ENCODE peak calls at places on chromosomes 11 and 22, in four cellular contexts. V is HepG2, D is GM12878, O is K562. K is an unnamed sample.

GRCh38 chr22:41417622-41418390 is 28.8 kb downstream of the TOB2 start:
- DNase-seq in O (no peak), V (no peak), D (no peak), K (no peak)

GRCh38 chr11:76293189-76293631 is 86.9 kb upstream of the WNT11 start:
- DNase-seq in V (no peak), O (no peak), D (peak; percentile 71), K (no peak)

GRCh38 chr11:68009391-68010000 is 631 bp upstream of the ALDH3B1 start:
- DNase-seq in D (no peak), O (peak; percentile 72), V (no peak), K (no peak)

GRCh38 chr22:17159504-17159951 is 451 bp upstream of the HDHD5 start:
- DNase-seq in V (no peak), D (no peak), O (no peak), K (peak; percentile 42)

GRCh38 chr22:50250555-50251471 is at the start of gene HDAC10:
- DNase-seq in V (peak; percentile 56), D (peak; percentile 40), O (peak; percentile 88), K (peak; percentile 75)

GRCh38 chr22:31612891-31613285 is 49.1 kb downstream of the PISD start:
- DNase-seq in O (no peak), D (no peak), V (no peak), K (no peak)

GRCh38 chr11:73047773-73048371 is 94.2 kb downstream of the FCHSD2 start:
- DNase-seq in O (no peak), V (no peak), D (peak; percentile 88), K (no peak)

GRCh38 chr11:75639752-75640151 is 29.1 kb downstream of the MAP6 start:
- DNase-seq in O (peak; percentile 27), V (no peak), D (peak; percentile 17), K (no peak)

GRCh38 chr11:47127213-47127612 is 49.5 kb downstream of the ARFGAP2 start:
- DNase-seq in D (no peak), V (no peak), O (no peak), K (no peak)

GRCh38 chr11:25838918-25839611 is 492.9 kb upstream of the ANO3 start:
- DNase-seq in D (no peak), V (no peak), O (no peak), K (peak; percentile 9)

DNA sequence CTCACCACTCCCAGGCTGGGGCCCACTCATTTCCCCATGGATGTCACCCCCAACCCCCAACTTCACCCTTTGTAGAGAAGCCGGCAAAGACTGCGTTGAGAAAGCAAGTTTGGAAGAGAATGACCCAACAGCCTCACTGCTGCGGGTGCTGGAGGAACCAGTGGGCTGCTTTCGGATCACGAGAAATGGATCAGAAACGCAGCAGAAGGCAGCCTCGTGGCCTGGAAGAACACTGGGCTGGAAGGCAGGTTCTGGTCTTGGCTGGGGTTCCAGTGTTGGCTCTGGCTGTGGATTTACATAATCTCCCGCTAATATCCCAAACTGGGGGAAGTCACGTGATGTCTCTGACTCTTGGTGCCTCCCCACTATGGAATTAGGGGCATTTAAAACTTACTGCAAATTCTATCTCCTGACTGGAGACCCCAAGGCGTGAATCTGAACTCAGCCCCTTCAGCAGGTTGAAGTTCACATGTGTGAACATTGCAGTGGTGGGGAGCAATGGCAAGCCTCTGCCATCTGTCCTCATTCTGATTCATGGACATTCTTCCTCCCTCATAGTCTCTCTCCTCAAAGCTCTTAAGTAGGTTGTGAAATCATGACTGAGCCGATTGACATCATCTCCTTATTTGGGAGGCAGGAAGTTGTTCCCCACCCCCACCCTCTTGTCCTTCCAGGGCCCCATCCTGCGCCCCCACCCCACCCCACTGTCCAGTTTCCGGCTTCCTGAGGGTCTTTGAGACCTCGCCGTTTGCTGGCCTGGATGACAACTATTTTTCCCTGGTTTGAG is 37.0 kb upstream of the TIMP3 start:
- DNase-seq in D (no peak), O (peak; percentile 6), V (no peak), K (no peak)
- TF ChIP-seq FOXK2 in D (no peak), O (no peak), V (no peak), K (no peak)

GRCh38 chr11:46105134-46105628 is 16.1 kb downstream of the PHF21A start:
- DNase-seq in V (no peak), D (no peak), O (peak; percentile 35), K (no peak)

GRCh38 chr11:46100670-46101069 is 20.6 kb downstream of the PHF21A start:
- DNase-seq in O (no peak), D (peak; percentile 71), V (no peak), K (no peak)

GRCh38 chr11:46105902-46106301 is 15.4 kb downstream of the PHF21A start:
- DNase-seq in O (no peak), V (no peak), D (no peak), K (no peak)

GRCh38 chr11:46102843-46103242 is 18.4 kb downstream of the PHF21A start:
- DNase-seq in D (no peak), V (no peak), O (peak; percentile 62), K (peak; percentile 34)

DNA sequence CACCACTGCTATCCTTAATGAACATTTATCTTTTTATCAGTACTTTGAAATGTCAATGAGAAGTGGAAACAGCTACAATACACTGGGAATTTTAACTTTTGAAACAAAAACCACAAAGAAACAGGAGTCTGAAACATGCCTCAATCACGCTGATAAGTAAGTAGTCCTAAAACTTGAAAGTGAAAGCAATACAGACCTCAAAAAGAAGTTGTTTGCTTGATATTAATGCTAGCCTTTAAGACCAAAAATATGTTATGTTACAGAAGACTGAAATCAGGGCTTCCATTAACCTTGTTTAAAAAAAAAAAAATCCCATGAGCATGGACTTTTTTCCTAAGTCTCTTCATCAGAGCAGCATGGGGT is 21.3 kb downstream of the PHF21A start:
- DNase-seq in V (no peak), O (no peak), D (no peak), K (no peak)
- TF ChIP-seq FOXM1 in V (no peak), O (no peak), D (no peak), K (no peak)

DNA sequence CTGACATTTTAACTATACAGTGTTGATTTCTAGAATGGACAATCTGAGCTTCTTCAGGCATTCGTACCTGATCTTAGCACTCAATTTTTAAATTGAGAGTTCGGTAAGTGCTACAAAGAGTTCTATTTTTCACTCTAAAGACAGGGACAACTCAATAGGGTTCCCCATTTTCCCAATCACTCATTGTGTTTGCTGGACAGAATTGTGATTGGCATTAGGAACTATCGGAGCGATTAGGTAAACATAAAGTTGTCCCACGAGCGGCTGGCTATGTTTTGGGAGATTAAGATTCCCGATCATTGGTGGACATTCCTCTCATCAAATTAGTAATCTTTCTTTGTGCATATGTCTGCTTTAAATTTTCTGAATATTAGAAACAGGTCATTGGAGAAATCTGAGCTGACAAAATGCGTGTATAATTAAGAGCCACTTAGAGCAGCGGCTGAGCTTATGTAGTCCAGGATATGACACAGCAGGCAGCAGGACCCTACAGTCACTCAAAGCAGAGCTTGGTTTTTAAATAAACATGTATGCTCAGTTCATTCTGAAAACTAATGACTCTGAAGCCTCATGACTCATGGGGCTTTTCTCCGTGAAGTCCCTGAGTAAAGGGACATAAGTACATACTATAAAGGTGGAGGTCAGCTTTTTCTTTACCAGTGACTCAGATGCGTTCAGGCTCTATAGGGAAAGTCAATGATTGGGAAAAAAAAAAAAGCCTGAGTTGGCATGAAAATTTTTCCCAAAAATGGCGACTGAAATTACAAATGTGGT is 109.4 kb downstream of the GRIA4 start:
- DNase-seq in O (no peak), V (peak; percentile 49), D (peak; percentile 35), K (peak; percentile 6)
- TF ChIP-seq FOXK2 in O (no peak), V (no peak), D (no peak), K (no peak)

DNA sequence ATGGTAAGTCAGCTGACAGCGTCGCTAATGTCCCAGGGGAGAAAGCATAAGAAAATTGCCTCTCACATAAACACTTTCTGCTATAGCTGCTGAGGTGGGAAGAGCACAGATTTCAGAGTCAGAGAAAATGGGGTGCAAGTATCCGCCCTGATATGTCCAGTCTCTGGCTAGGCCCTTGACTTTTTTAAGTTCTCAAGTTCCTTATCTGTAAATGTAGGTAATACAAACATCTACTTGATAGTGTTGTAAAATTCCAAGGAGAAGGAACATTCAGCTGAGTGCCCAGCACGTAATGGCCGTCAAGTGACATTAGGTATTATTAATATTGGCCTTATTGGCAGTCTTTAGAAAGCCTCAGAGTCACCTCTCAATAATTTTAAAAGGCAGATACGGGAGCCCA is 143.6 kb downstream of the NTM start:
- DNase-seq in O (no peak), D (no peak), V (no peak), K (no peak)
- TF ChIP-seq FOXM1 in O (no peak), D (no peak), V (no peak), K (no peak)

GRCh38 chr22:40400173-40400572 is 29.8 kb downstream of the SGSM3 start:
- DNase-seq in V (no peak), O (no peak), D (peak; percentile 63), K (no peak)
- TF ChIP-seq FOXK2 in V (no peak), O (no peak), D (no peak), K (no peak)

GRCh38 chr22:34214372-34214771 is 294.1 kb upstream of the LARGE1 start:
- DNase-seq in O (no peak), V (no peak), D (no peak), K (no peak)
- TF ChIP-seq FOXM1 in O (no peak), V (no peak), D (no peak), K (no peak)

GRCh38 chr22:45204241-45204640 is 36.5 kb downstream of the KIAA0930 start:
- DNase-seq in D (no peak), V (no peak), O (no peak), K (no peak)
- TF ChIP-seq FOXK2 in D (no peak), V (no peak), O (no peak), K (no peak)